ENCODE peak calls at places on chromosomes 6 and 20, in four cellular contexts. One of them, this sample, is unnamed.

GRCh38 chr6:161407581-161407980 is 133.7 kb upstream of the AGPAT4 start:
- DNase-seq in psoas muscle: no peak
- DNase-seq in lower lobe of right lung: no peak
- DNase-seq in ovary: no peak
- DNase-seq in this sample: no peak

GRCh38 chr6:27478141-27478705 is 5.3 kb upstream of the ZNF184 start:
- DNase-seq in lower lobe of right lung: no peak
- DNase-seq in psoas muscle: no peak
- DNase-seq in ovary: no peak
- DNase-seq in this sample: no peak

GRCh38 chr6:11889574-11889973 is 111.0 kb upstream of the ADTRP start:
- DNase-seq in lower lobe of right lung: no peak
- DNase-seq in ovary: no peak
- DNase-seq in psoas muscle: no peak
- DNase-seq in this sample: no peak

GRCh38 chr20:437787-438486 is 24.4 kb downstream of the TBC1D20 start:
- DNase-seq in ovary: no peak
- DNase-seq in lower lobe of right lung: no peak
- DNase-seq in psoas muscle: no peak
- DNase-seq in this sample: no peak

GRCh38 chr6:110039996-110040383 is 61.9 kb downstream of the GPR6 start:
- DNase-seq in ovary: peak; percentile 40
- DNase-seq in psoas muscle: no peak
- DNase-seq in lower lobe of right lung: no peak
- DNase-seq in this sample: peak; percentile 3

GRCh38 chr6:144362042-144363018 is 77.2 kb downstream of the UTRN start:
- DNase-seq in lower lobe of right lung: no peak
- DNase-seq in psoas muscle: no peak
- DNase-seq in ovary: no peak
- DNase-seq in this sample: peak; percentile 48

GRCh38 chr6:137261393-137262154 is 42.4 kb upstream of the IFNGR1 start:
- DNase-seq in ovary: no peak
- DNase-seq in psoas muscle: no peak
- DNase-seq in lower lobe of right lung: no peak
- DNase-seq in this sample: no peak

GRCh38 chr6:155738602-155739001 is 283.0 kb upstream of the NOX3 start:
- DNase-seq in psoas muscle: no peak
- DNase-seq in ovary: no peak
- DNase-seq in lower lobe of right lung: no peak
- DNase-seq in this sample: no peak

GRCh38 chr20:32325706-32326506 is 32.2 kb upstream of the ASXL1 start:
- DNase-seq in psoas muscle: no peak
- DNase-seq in ovary: no peak
- DNase-seq in lower lobe of right lung: no peak
- DNase-seq in this sample: peak; percentile 54

GRCh38 chr6:38413097-38413800 is 226.5 kb downstream of the BTBD9 start:
- DNase-seq in psoas muscle: no peak
- DNase-seq in lower lobe of right lung: no peak
- DNase-seq in ovary: no peak
- DNase-seq in this sample: no peak

GRCh38 chr6:15274696-15275387 is 29.0 kb downstream of the JARID2 start:
- DNase-seq in lower lobe of right lung: no peak
- DNase-seq in psoas muscle: no peak
- DNase-seq in ovary: no peak
- DNase-seq in this sample: no peak

GRCh38 chr6:142333431-142333830 is 31.6 kb downstream of the ADGRG6 start:
- DNase-seq in psoas muscle: no peak
- DNase-seq in ovary: no peak
- DNase-seq in lower lobe of right lung: no peak
- DNase-seq in this sample: no peak

GRCh38 chr6:161139766-161140553 is 133.9 kb downstream of the AGPAT4 start:
- DNase-seq in lower lobe of right lung: no peak
- DNase-seq in ovary: no peak
- DNase-seq in psoas muscle: peak; percentile 73
- DNase-seq in this sample: no peak

DNA sequence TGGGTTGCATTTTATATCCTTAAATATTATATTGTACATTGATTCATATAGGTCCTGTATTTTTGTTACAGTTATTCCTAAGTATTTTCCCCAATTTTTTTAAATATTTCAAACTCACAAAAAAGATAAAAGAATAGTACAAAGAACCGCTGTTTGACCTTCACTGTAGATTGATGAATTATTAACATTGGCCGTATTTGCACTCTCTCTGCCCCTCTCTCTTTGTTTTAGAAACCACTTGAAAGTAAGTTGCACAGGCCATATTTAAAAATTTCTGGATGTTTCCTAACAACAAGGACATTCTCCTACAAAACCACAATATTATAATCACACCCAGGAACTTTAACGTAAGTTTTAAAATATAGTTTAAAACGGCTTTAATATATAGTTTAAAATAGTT is 72.0 kb upstream of the DUSP22 start:
- DNase-seq in lower lobe of right lung: no peak
- DNase-seq in psoas muscle: no peak
- DNase-seq in ovary: no peak
- DNase-seq in this sample: no peak
- H3K4me1 ChIP-seq in lower lobe of right lung: peaks cover 26% of the 10 kb centered on the region
- H3K4me1 ChIP-seq in psoas muscle: no peaks in the 10 kb centered on the region
- H3K4me1 ChIP-seq in ovary: no peaks in the 10 kb centered on the region
- H3K4me1 ChIP-seq in this sample: no peaks in the 10 kb centered on the region

DNA sequence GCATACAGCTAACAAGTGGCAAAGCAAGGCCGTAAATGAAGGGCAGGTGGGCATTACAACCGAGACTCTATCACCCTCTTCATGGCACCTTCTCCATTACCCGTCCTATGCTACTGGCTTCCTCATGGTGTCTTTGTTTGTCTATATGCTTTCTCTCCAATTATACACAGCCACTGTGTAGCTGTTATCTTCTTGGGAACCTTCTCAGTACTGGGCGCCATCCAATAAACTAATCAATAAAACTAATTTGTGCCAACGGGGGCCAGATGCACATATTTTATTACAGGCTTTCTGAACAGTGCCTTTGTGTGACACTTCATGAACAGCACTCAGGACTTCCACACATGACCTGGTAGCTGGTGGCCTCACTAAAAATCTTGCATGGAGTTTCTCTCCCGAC is 149.8 kb upstream of the PCSK2 start:
- DNase-seq in ovary: no peak
- DNase-seq in psoas muscle: no peak
- DNase-seq in lower lobe of right lung: no peak
- DNase-seq in this sample: no peak
- TF ChIP-seq CTCF in ovary: no peak
- TF ChIP-seq CTCF in psoas muscle: no peak
- TF ChIP-seq CTCF in lower lobe of right lung: no peak
- TF ChIP-seq CTCF in this sample: no peak

GRCh38 chr6:44004625-44005506 is 122.4 kb downstream of the MRPL14 start:
- DNase-seq in psoas muscle: peak; percentile 55
- DNase-seq in ovary: no peak
- DNase-seq in lower lobe of right lung: no peak
- DNase-seq in this sample: no peak

GRCh38 chr6:44004136-44004535 is 123.1 kb downstream of the MRPL14 start:
- DNase-seq in lower lobe of right lung: no peak
- DNase-seq in ovary: no peak
- DNase-seq in psoas muscle: no peak
- DNase-seq in this sample: no peak

GRCh38 chr6:44006872-44007303 is 120.4 kb downstream of the MRPL14 start:
- DNase-seq in lower lobe of right lung: no peak
- DNase-seq in psoas muscle: peak; percentile 26
- DNase-seq in ovary: no peak
- DNase-seq in this sample: no peak

GRCh38 chr6:44006123-44006871 is 121.0 kb downstream of the MRPL14 start:
- DNase-seq in lower lobe of right lung: no peak
- DNase-seq in psoas muscle: peak; percentile 35
- DNase-seq in ovary: no peak
- DNase-seq in this sample: no peak

GRCh38 chr6:44005507-44005903 is 121.7 kb downstream of the MRPL14 start:
- DNase-seq in lower lobe of right lung: no peak
- DNase-seq in ovary: no peak
- DNase-seq in psoas muscle: no peak
- DNase-seq in this sample: no peak
- H3K4me1 ChIP-seq in lower lobe of right lung: peaks cover 15% of the 10 kb centered on the region
- H3K4me1 ChIP-seq in ovary: peaks cover 2% of the 10 kb centered on the region
- H3K4me1 ChIP-seq in psoas muscle: peaks cover 55% of the 10 kb centered on the region
- H3K4me1 ChIP-seq in this sample: peaks cover 3% of the 10 kb centered on the region

DNA sequence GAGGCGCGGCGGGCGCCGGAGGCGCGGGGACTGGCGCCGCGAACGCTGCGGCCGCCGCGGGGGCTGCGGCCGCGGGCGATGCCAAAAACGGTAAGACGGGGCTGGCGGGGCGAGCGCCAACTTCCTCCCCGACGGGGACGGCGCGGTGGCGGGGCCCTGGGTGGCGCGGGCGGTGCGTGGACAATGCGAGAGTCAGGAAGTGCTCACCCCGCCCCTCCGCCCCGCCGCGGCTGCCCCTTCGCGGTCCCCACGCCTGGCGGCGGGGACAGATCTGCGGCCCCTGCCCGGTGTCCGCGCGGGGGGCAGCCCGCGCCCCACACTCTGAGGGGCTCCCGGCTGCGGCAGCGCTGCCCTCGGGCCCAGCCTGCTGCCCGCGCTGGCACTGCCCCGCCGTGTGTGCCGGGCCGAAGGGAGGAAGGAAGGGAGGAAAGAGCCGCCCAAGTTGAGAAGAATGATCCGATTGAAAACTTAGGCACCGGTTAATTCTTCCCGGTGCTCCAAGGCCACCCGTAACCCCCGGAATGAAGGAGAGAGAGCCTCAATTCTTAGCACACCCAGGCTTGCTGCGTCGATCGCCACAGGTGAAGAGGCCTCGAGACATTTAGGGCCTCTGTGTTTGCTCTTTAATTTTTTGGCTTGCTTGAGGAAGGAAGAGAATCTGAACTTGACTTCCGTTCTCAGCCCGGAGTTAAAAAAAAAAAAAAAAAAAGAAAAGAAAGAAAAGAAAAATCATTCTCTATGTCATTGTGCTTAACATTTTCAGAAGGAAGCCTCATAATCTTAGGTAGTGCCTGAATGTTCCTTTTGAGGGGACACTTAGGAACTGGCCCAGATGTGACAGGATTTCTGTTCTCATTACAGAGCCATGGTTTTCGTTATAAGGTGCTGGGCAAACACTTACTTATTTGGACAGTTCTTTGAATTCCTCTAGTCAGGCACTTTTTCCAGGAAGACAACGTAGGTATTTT is 982 bp downstream of the HECA start:
- DNase-seq in ovary: peak; percentile 76
- DNase-seq in lower lobe of right lung: peak; percentile 87
- DNase-seq in psoas muscle: peak; percentile 84
- DNase-seq in this sample: peak; percentile 84
- TF ChIP-seq CTCF in ovary: no peak
- TF ChIP-seq CTCF in lower lobe of right lung: no peak
- TF ChIP-seq CTCF in psoas muscle: peak; percentile 4
- TF ChIP-seq CTCF in this sample: no peak

GRCh38 chr6:109002882-109003281 is 91.8 kb downstream of the SESN1 start:
- DNase-seq in psoas muscle: no peak
- DNase-seq in ovary: no peak
- DNase-seq in lower lobe of right lung: no peak
- DNase-seq in this sample: no peak
- H3K4me1 ChIP-seq in psoas muscle: peaks cover 88% of the 10 kb centered on the region
- H3K4me1 ChIP-seq in ovary: peaks cover 4% of the 10 kb centered on the region
- H3K4me1 ChIP-seq in lower lobe of right lung: peaks cover 49% of the 10 kb centered on the region
- H3K4me1 ChIP-seq in this sample: peaks cover 56% of the 10 kb centered on the region

GRCh38 chr6:24935753-24936152 is at the start of gene RIPOR2:
- DNase-seq in ovary: no peak
- DNase-seq in lower lobe of right lung: peak; percentile 80
- DNase-seq in psoas muscle: peak; percentile 51
- DNase-seq in this sample: peak; percentile 26
- TF ChIP-seq CTCF in ovary: no peak
- TF ChIP-seq CTCF in lower lobe of right lung: peak; percentile 29
- TF ChIP-seq CTCF in psoas muscle: no peak
- TF ChIP-seq CTCF in this sample: no peak

GRCh38 chr20:50534567-50534966 is 24.4 kb downstream of the PTPN1 start:
- DNase-seq in lower lobe of right lung: no peak
- DNase-seq in ovary: no peak
- DNase-seq in psoas muscle: no peak
- DNase-seq in this sample: no peak

GRCh38 chr20:50535162-50535561 is 25.0 kb downstream of the PTPN1 start:
- DNase-seq in ovary: no peak
- DNase-seq in psoas muscle: no peak
- DNase-seq in lower lobe of right lung: no peak
- DNase-seq in this sample: no peak

GRCh38 chr20:50532231-50532630 is 22.0 kb downstream of the PTPN1 start:
- DNase-seq in ovary: no peak
- DNase-seq in psoas muscle: no peak
- DNase-seq in lower lobe of right lung: no peak
- DNase-seq in this sample: no peak

GRCh38 chr20:50533464-50533863 is 23.3 kb downstream of the PTPN1 start:
- DNase-seq in lower lobe of right lung: no peak
- DNase-seq in psoas muscle: no peak
- DNase-seq in ovary: no peak
- DNase-seq in this sample: no peak

GRCh38 chr20:50533061-50533460 is 22.9 kb downstream of the PTPN1 start:
- DNase-seq in ovary: no peak
- DNase-seq in psoas muscle: no peak
- DNase-seq in lower lobe of right lung: no peak
- DNase-seq in this sample: no peak
- H3K4me1 ChIP-seq in ovary: peaks cover 15% of the 10 kb centered on the region
- H3K4me1 ChIP-seq in psoas muscle: peaks cover 68% of the 10 kb centered on the region
- H3K4me1 ChIP-seq in lower lobe of right lung: peaks cover 78% of the 10 kb centered on the region
- H3K4me1 ChIP-seq in this sample: peaks cover 4% of the 10 kb centered on the region

DNA sequence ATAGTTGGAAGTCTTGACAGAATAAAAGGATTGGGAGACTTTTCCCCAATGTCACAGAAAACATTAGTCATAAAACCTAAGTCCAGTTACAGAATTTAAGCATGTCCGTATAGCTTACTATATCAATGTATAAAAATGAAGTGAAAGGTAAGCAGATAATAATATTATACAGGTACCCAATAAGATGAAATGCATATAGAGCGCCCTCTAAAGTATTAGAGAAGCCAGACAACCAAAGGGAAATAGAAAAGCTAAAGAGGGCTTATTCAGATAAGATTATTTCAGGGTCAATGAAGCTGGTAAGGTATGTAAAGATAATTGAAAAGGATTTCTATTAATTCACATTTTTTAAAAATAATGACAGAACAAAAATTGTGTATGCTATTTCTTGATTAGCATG is 947.7 kb upstream of the MAP3K7 start:
- DNase-seq in psoas muscle: no peak
- DNase-seq in ovary: no peak
- DNase-seq in lower lobe of right lung: no peak
- DNase-seq in this sample: no peak
- TF ChIP-seq CTCF in psoas muscle: no peak
- TF ChIP-seq CTCF in ovary: no peak
- TF ChIP-seq CTCF in lower lobe of right lung: no peak
- TF ChIP-seq CTCF in this sample: no peak